ENCODE peak calls at places on chromosomes 4 and X, in eight cellular contexts. One of them, this sample, is unnamed.

GRCh38 chr4:34850983-34851382 is 1393.3 kb downstream of the ARAP2 start:
- DNase-seq in bronchial epithelial cell: no peak
- DNase-seq in AG04450: no peak
- DNase-seq in GM06990: no peak
- DNase-seq in sigmoid colon: no peak
- DNase-seq in lung: no peak
- DNase-seq in astrocyte of the spinal cord: peak; percentile 62
- DNase-seq in tibial nerve: no peak
- DNase-seq in this sample: peak; percentile 10

GRCh38 chr4:69749771-69750170 is 10.6 kb downstream of the SULT1B1 start:
- DNase-seq in lung: no peak
- DNase-seq in bronchial epithelial cell: peak; percentile 75
- DNase-seq in tibial nerve: no peak
- DNase-seq in astrocyte of the spinal cord: peak; percentile 31
- DNase-seq in AG04450: no peak
- DNase-seq in GM06990: no peak
- DNase-seq in sigmoid colon: no peak
- DNase-seq in this sample: peak; percentile 81

GRCh38 chr4:137470806-137471205 is 61.5 kb downstream of the PCDH18 start:
- DNase-seq in sigmoid colon: no peak
- DNase-seq in GM06990: no peak
- DNase-seq in bronchial epithelial cell: no peak
- DNase-seq in tibial nerve: no peak
- DNase-seq in astrocyte of the spinal cord: no peak
- DNase-seq in lung: no peak
- DNase-seq in AG04450: no peak
- DNase-seq in this sample: no peak

GRCh38 chr4:1122501-1122900 is 9.1 kb upstream of the RNF212 start:
- DNase-seq in sigmoid colon: no peak
- DNase-seq in tibial nerve: no peak
- DNase-seq in astrocyte of the spinal cord: no peak
- DNase-seq in lung: no peak
- DNase-seq in AG04450: no peak
- DNase-seq in GM06990: no peak
- DNase-seq in bronchial epithelial cell: no peak
- DNase-seq in this sample: no peak

GRCh38 chr4:40233227-40233626 is 36.4 kb downstream of the RHOH start:
- DNase-seq in sigmoid colon: no peak
- DNase-seq in AG04450: no peak
- DNase-seq in tibial nerve: no peak
- DNase-seq in bronchial epithelial cell: no peak
- DNase-seq in lung: no peak
- DNase-seq in GM06990: no peak
- DNase-seq in astrocyte of the spinal cord: no peak
- DNase-seq in this sample: no peak

GRCh38 chr4:3851211-3851610 is 85.0 kb downstream of the ADRA2C start:
- DNase-seq in sigmoid colon: no peak
- DNase-seq in tibial nerve: no peak
- DNase-seq in AG04450: no peak
- DNase-seq in astrocyte of the spinal cord: no peak
- DNase-seq in lung: no peak
- DNase-seq in GM06990: no peak
- DNase-seq in bronchial epithelial cell: peak; percentile 4
- DNase-seq in this sample: peak; percentile 2

GRCh38 chr4:105594094-105595010 is 41.9 kb downstream of the ARHGEF38 start:
- DNase-seq in astrocyte of the spinal cord: no peak
- DNase-seq in GM06990: peak; percentile 70
- DNase-seq in AG04450: no peak
- DNase-seq in sigmoid colon: no peak
- DNase-seq in bronchial epithelial cell: peak; percentile 78
- DNase-seq in lung: no peak
- DNase-seq in tibial nerve: no peak
- DNase-seq in this sample: peak; percentile 70

GRCh38 chrX:120697053-120697452 is 67.2 kb upstream of the C1GALT1C1 start:
- DNase-seq in astrocyte of the spinal cord: no peak
- DNase-seq in lung: no peak
- DNase-seq in bronchial epithelial cell: no peak
- DNase-seq in sigmoid colon: no peak
- DNase-seq in AG04450: no peak
- DNase-seq in tibial nerve: no peak
- DNase-seq in GM06990: peak; percentile 51
- DNase-seq in this sample: no peak

GRCh38 chr4:175833574-175834350 is 21.7 kb upstream of the GPM6A start:
- DNase-seq in sigmoid colon: no peak
- DNase-seq in bronchial epithelial cell: peak; percentile 0
- DNase-seq in lung: no peak
- DNase-seq in astrocyte of the spinal cord: peak; percentile 12
- DNase-seq in tibial nerve: no peak
- DNase-seq in AG04450: no peak
- DNase-seq in GM06990: peak; percentile 26
- DNase-seq in this sample: peak; percentile 11

GRCh38 chr4:150089732-150090131 is 11.5 kb downstream of the DCLK2 start:
- DNase-seq in tibial nerve: no peak
- DNase-seq in bronchial epithelial cell: peak; percentile 49
- DNase-seq in astrocyte of the spinal cord: peak; percentile 46
- DNase-seq in GM06990: no peak
- DNase-seq in sigmoid colon: no peak
- DNase-seq in lung: no peak
- DNase-seq in AG04450: no peak
- DNase-seq in this sample: peak; percentile 63
- TF ChIP-seq CTCF in tibial nerve: no peak
- TF ChIP-seq CTCF in bronchial epithelial cell: no peak
- TF ChIP-seq CTCF in astrocyte of the spinal cord: no peak
- TF ChIP-seq CTCF in GM06990: no peak
- TF ChIP-seq CTCF in sigmoid colon: no peak
- TF ChIP-seq CTCF in lung: no peak
- TF ChIP-seq CTCF in AG04450: no peak
- TF ChIP-seq CTCF in this sample: no peak

DNA sequence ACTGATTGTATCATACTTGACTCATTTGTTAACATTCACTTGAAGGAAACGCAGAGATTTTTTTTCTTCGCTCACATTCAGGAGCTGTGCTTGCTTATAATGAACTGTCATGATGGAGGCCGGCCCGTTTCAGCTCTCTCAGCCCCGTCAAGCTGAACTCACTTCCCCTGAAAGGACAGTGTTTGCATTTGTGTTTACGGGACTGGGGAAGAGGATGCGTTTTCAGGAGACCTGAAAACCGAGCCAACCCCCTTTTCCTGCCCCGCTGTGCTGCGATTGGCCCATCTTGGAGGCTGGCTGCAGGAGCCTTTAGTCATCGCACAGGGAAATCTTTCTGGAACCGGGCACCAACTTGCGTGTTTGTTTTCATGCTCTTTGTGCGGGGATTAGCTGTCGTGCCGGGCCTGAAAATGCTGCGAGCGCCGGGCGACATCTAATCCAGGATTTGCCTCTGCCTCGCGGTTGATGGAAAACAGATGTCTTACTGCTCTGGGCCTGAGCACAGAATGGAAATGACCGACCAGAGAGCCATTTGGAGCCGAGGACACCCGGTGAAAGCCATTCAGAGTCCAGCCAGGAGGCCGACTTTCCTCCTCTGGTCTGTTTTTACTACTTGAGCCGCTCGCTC is 18.0 kb downstream of the TRIM2 start:
- DNase-seq in sigmoid colon: peak; percentile 88
- DNase-seq in tibial nerve: peak; percentile 20
- DNase-seq in bronchial epithelial cell: peak; percentile 91
- DNase-seq in GM06990: peak; percentile 43
- DNase-seq in lung: no peak
- DNase-seq in astrocyte of the spinal cord: peak; percentile 78
- DNase-seq in AG04450: peak; percentile 59
- DNase-seq in this sample: peak; percentile 85
- H3K4me3 ChIP-seq in sigmoid colon: peak overlapping the region; percentile 62
- H3K4me3 ChIP-seq in tibial nerve: peak overlapping the region; percentile 46
- H3K4me3 ChIP-seq in bronchial epithelial cell: peak overlapping the region; percentile 59
- H3K4me3 ChIP-seq in GM06990: peak overlapping the region; percentile 66
- H3K4me3 ChIP-seq in lung: peak overlapping the region; percentile 53
- H3K4me3 ChIP-seq in astrocyte of the spinal cord: peak overlapping the region; percentile 64
- H3K4me3 ChIP-seq in AG04450: peak overlapping the region; percentile 76
- H3K4me3 ChIP-seq in this sample: peak overlapping the region; percentile 58

DNA sequence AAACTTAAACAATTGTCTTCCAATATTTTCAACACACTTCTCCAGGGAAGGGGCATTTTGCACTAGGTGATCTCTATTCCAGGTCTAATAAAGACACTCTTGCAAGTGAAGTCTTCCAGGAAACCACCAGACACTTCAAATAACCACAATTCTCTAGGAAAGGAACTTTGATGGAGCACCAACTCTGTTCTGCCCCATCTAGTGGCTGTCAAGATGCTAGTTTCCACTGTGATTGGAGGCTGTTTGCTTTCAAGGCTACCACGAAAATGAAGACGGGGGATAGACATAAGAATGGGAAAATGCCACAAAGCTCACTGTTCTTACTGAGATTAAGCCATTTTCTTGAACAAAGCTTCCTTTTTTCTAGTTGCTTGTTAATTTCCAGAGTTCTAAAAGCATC is 100.6 kb upstream of the F9 start:
- DNase-seq in AG04450: no peak
- DNase-seq in lung: no peak
- DNase-seq in astrocyte of the spinal cord: no peak
- DNase-seq in GM06990: no peak
- DNase-seq in tibial nerve: no peak
- DNase-seq in bronchial epithelial cell: peak; percentile 3
- DNase-seq in sigmoid colon: no peak
- DNase-seq in this sample: peak; percentile 23
- TF ChIP-seq CTCF in AG04450: no peak
- TF ChIP-seq CTCF in lung: no peak
- TF ChIP-seq CTCF in astrocyte of the spinal cord: peak; percentile 14
- TF ChIP-seq CTCF in GM06990: peak; percentile 12
- TF ChIP-seq CTCF in tibial nerve: no peak
- TF ChIP-seq CTCF in bronchial epithelial cell: peak; percentile 29
- TF ChIP-seq CTCF in sigmoid colon: no peak
- TF ChIP-seq CTCF in this sample: peak; percentile 49

GRCh38 chrX:7117587-7117986 is 29.9 kb upstream of the STS start:
- DNase-seq in bronchial epithelial cell: no peak
- DNase-seq in tibial nerve: no peak
- DNase-seq in AG04450: no peak
- DNase-seq in astrocyte of the spinal cord: no peak
- DNase-seq in sigmoid colon: no peak
- DNase-seq in GM06990: peak; percentile 49
- DNase-seq in lung: no peak
- DNase-seq in this sample: no peak

GRCh38 chrX:7115557-7115956 is 32.0 kb upstream of the STS start:
- DNase-seq in bronchial epithelial cell: no peak
- DNase-seq in AG04450: no peak
- DNase-seq in astrocyte of the spinal cord: no peak
- DNase-seq in lung: no peak
- DNase-seq in sigmoid colon: no peak
- DNase-seq in GM06990: peak; percentile 72
- DNase-seq in tibial nerve: no peak
- DNase-seq in this sample: no peak

GRCh38 chrX:7119927-7120577 is 27.5 kb upstream of the STS start:
- DNase-seq in tibial nerve: no peak
- DNase-seq in bronchial epithelial cell: no peak
- DNase-seq in lung: no peak
- DNase-seq in astrocyte of the spinal cord: no peak
- DNase-seq in AG04450: no peak
- DNase-seq in sigmoid colon: no peak
- DNase-seq in GM06990: no peak
- DNase-seq in this sample: no peak

GRCh38 chrX:7116081-7116480 is 31.4 kb upstream of the STS start:
- DNase-seq in bronchial epithelial cell: no peak
- DNase-seq in tibial nerve: no peak
- DNase-seq in sigmoid colon: no peak
- DNase-seq in lung: no peak
- DNase-seq in AG04450: no peak
- DNase-seq in astrocyte of the spinal cord: no peak
- DNase-seq in GM06990: no peak
- DNase-seq in this sample: no peak

GRCh38 chrX:7120578-7121219 is 26.8 kb upstream of the STS start:
- DNase-seq in bronchial epithelial cell: peak; percentile 42
- DNase-seq in GM06990: no peak
- DNase-seq in sigmoid colon: no peak
- DNase-seq in lung: no peak
- DNase-seq in tibial nerve: no peak
- DNase-seq in astrocyte of the spinal cord: peak; percentile 65
- DNase-seq in AG04450: no peak
- DNase-seq in this sample: no peak
- H3K4me3 ChIP-seq in bronchial epithelial cell: no peak overlapping the region
- H3K4me3 ChIP-seq in GM06990: no peak overlapping the region
- H3K4me3 ChIP-seq in sigmoid colon: no peak overlapping the region
- H3K4me3 ChIP-seq in lung: no peak overlapping the region
- H3K4me3 ChIP-seq in tibial nerve: no peak overlapping the region
- H3K4me3 ChIP-seq in astrocyte of the spinal cord: no peak overlapping the region
- H3K4me3 ChIP-seq in AG04450: no peak overlapping the region
- H3K4me3 ChIP-seq in this sample: no peak overlapping the region

GRCh38 chrX:6667048-6667768 is 132.3 kb upstream of the VCX3A start:
- DNase-seq in astrocyte of the spinal cord: no peak
- DNase-seq in bronchial epithelial cell: peak; percentile 46
- DNase-seq in lung: no peak
- DNase-seq in sigmoid colon: no peak
- DNase-seq in AG04450: no peak
- DNase-seq in tibial nerve: no peak
- DNase-seq in GM06990: no peak
- DNase-seq in this sample: peak; percentile 64
- TF ChIP-seq CTCF in astrocyte of the spinal cord: no peak
- TF ChIP-seq CTCF in bronchial epithelial cell: no peak
- TF ChIP-seq CTCF in lung: no peak
- TF ChIP-seq CTCF in sigmoid colon: no peak
- TF ChIP-seq CTCF in AG04450: no peak
- TF ChIP-seq CTCF in tibial nerve: no peak
- TF ChIP-seq CTCF in GM06990: no peak
- TF ChIP-seq CTCF in this sample: no peak

GRCh38 chrX:110317079-110317819 is 636 bp downstream of the AMMECR1 start:
- DNase-seq in astrocyte of the spinal cord: no peak
- DNase-seq in tibial nerve: no peak
- DNase-seq in bronchial epithelial cell: peak; percentile 2
- DNase-seq in sigmoid colon: peak; percentile 63
- DNase-seq in GM06990: peak; percentile 55
- DNase-seq in AG04450: no peak
- DNase-seq in lung: peak; percentile 31
- DNase-seq in this sample: peak; percentile 1

GRCh38 chrX:110316351-110317078 is 1.4 kb downstream of the AMMECR1 start:
- DNase-seq in tibial nerve: no peak
- DNase-seq in lung: no peak
- DNase-seq in GM06990: no peak
- DNase-seq in bronchial epithelial cell: peak; percentile 4
- DNase-seq in astrocyte of the spinal cord: peak; percentile 22
- DNase-seq in sigmoid colon: no peak
- DNase-seq in AG04450: no peak
- DNase-seq in this sample: no peak

GRCh38 chrX:110317820-110318663 is at the start of gene AMMECR1:
- DNase-seq in astrocyte of the spinal cord: peak; percentile 75
- DNase-seq in tibial nerve: peak; percentile 44
- DNase-seq in bronchial epithelial cell: peak; percentile 47
- DNase-seq in GM06990: peak; percentile 89
- DNase-seq in sigmoid colon: peak; percentile 86
- DNase-seq in lung: peak; percentile 74
- DNase-seq in AG04450: peak; percentile 41
- DNase-seq in this sample: peak; percentile 79

GRCh38 chrX:110318664-110318968 is 731 bp upstream of the AMMECR1 start:
- DNase-seq in sigmoid colon: no peak
- DNase-seq in AG04450: no peak
- DNase-seq in tibial nerve: no peak
- DNase-seq in astrocyte of the spinal cord: peak; percentile 9
- DNase-seq in GM06990: no peak
- DNase-seq in bronchial epithelial cell: peak; percentile 31
- DNase-seq in lung: no peak
- DNase-seq in this sample: peak; percentile 30

DNA sequence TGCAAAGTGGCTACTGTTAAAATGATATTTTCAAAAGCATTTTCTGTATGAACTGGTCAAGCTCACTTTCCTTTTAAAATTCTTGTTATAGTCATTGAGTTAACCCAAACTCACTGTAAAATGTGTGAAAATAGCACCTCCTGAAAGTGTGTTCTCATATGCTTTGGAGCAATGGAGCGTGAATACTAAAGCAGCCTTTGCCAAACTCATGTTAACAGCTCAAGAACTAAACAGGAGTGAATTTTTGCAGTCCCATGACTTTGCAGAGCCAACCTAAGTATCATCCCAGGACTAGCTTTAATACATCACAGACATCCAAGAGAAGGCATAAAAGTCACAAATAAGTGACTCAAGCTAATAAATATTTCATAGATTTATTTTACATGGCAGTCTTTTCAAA is 2.3 kb downstream of the AMMECR1 start:
- DNase-seq in sigmoid colon: no peak
- DNase-seq in lung: no peak
- DNase-seq in AG04450: no peak
- DNase-seq in astrocyte of the spinal cord: no peak
- DNase-seq in GM06990: peak; percentile 22
- DNase-seq in tibial nerve: no peak
- DNase-seq in bronchial epithelial cell: no peak
- DNase-seq in this sample: no peak
- H3K4me3 ChIP-seq in sigmoid colon: no peak overlapping the region
- H3K4me3 ChIP-seq in lung: no peak overlapping the region
- H3K4me3 ChIP-seq in AG04450: peak overlapping the region; percentile 78
- H3K4me3 ChIP-seq in astrocyte of the spinal cord: peak overlapping the region; percentile 4
- H3K4me3 ChIP-seq in GM06990: peak overlapping the region; percentile 78
- H3K4me3 ChIP-seq in tibial nerve: no peak overlapping the region
- H3K4me3 ChIP-seq in bronchial epithelial cell: no peak overlapping the region
- H3K4me3 ChIP-seq in this sample: peak overlapping the region; percentile 71

This sample was measured in epithelial cell of esophagus.